ENCODE peak calls at places on chromosomes 11 and 22, in five cellular contexts. H, D, R, N and G are unnamed samples.

GRCh38 chr22:28105396-28105795 is 186.3 kb upstream of the PITPNB start:
- DNase-seq in H (no peak), N (no peak), R (no peak), D (no peak), G (no peak)

GRCh38 chr11:94544832-94545640 is 1.3 kb downstream of the FUT4 start:
- DNase-seq in H (no peak), D (no peak), R (peak), N (no peak), G (no peak)

GRCh38 chr11:86910592-86910991 is 44.6 kb downstream of the FZD4 start:
- DNase-seq in D (no peak), N (peak), H (no peak), R (no peak), G (no peak)

GRCh38 chr11:14554959-14555358 is 34.8 kb upstream of the PSMA1 start:
- DNase-seq in D (no peak), H (no peak), R (no peak), N (peak), G (no peak)

GRCh38 chr22:41768420-41768819 is 32.1 kb upstream of the CCDC134 start:
- DNase-seq in R (no peak), N (peak), H (peak), D (peak), G (no peak)

GRCh38 chr11:5713695-5714094 is 22.6 kb upstream of the OR56B1 start:
- DNase-seq in H (peak), D (peak), N (no peak), R (no peak), G (no peak)

GRCh38 chr22:46538816-46539163 is 1.4 kb upstream of the CELSR1 start:
- DNase-seq in D (no peak), H (peak), N (no peak), R (peak), G (no peak)

GRCh38 chr22:50182176-50183081 is 3.3 kb upstream of the TRABD start:
- DNase-seq in H (no peak), D (no peak), R (no peak), N (no peak), G (no peak)

GRCh38 chr11:127825185-127825584 is 762.2 kb downstream of the ETS1 start:
- DNase-seq in D (no peak), H (no peak), R (no peak), N (no peak), G (no peak)

GRCh38 chr11:62789576-62789975 is 2.2 kb downstream of the TMEM223 start:
- DNase-seq in R (no peak), N (no peak), D (no peak), H (no peak), G (no peak)

GRCh38 chr11:22472306-22472705 is 134.1 kb downstream of the SLC17A6 start:
- DNase-seq in D (no peak), H (no peak), N (peak), R (no peak), G (no peak)

GRCh38 chr11:75632450-75632849 is 36.4 kb downstream of the MAP6 start:
- DNase-seq in D (no peak), N (no peak), H (peak), R (no peak), G (no peak)

GRCh38 chr11:75554258-75555022 is 7.6 kb upstream of the SERPINH1 start:
- DNase-seq in D (peak), H (peak), R (peak), N (peak), G (peak)

GRCh38 chr11:130580372-130580771 is 131.9 kb downstream of the ADAMTS15 start:
- DNase-seq in D (peak), R (peak), H (peak), N (no peak), G (no peak)

GRCh38 chr11:68584097-68584496 is 100.2 kb upstream of the GAL start:
- DNase-seq in D (no peak), N (peak), R (peak), H (no peak), G (no peak)

GRCh38 chr11:19201737-19202605 is at the start of gene CSRP3:
- DNase-seq in H (peak), N (peak), D (no peak), R (peak), G (no peak)

GRCh38 chr11:117295438-117296137 is 4.4 kb downstream of the BACE1-AS start:
- DNase-seq in H (no peak), D (no peak), R (no peak), N (no peak), G (no peak)

GRCh38 chr22:30861131-30861530 is 107.4 kb downstream of the MORC2 start:
- DNase-seq in D (no peak), H (no peak), N (no peak), R (no peak), G (no peak)

GRCh38 chr11:48064306-48064705 is 83.9 kb downstream of the PTPRJ start:
- DNase-seq in H (peak), N (peak), R (no peak), D (no peak), G (no peak)

GRCh38 chr11:18578975-18579598 is 9.4 kb downstream of the UEVLD start:
- DNase-seq in D (no peak), R (no peak), N (no peak), H (no peak), G (no peak)

GRCh38 chr22:21972293-21972779 is 10.3 kb downstream of the TOP3B start:
- DNase-seq in H (no peak), D (no peak), N (peak), R (no peak), G (no peak)

GRCh38 chr22:42820075-42820763 is 36.9 kb downstream of the ARFGAP3 start:
- DNase-seq in D (peak), H (peak), R (no peak), N (peak), G (no peak)

GRCh38 chr11:34890089-34890488 is 26.1 kb downstream of the APIP start:
- DNase-seq in H (no peak), D (no peak), R (no peak), N (peak), G (no peak)

GRCh38 chr22:42902875-42903510 is 45.9 kb upstream of the ARFGAP3 start:
- DNase-seq in H (no peak), D (no peak), N (peak), R (no peak), G (no peak)

GRCh38 chr11:126488591-126489370 is 133.3 kb downstream of the ST3GAL4 start:
- DNase-seq in D (no peak), N (no peak), R (no peak), H (no peak), G (no peak)

GRCh38 chr11:8608646-8609045 is 14.6 kb upstream of the STK33 start:
- DNase-seq in D (no peak), H (peak), N (peak), R (no peak), G (no peak)